ENCODE peak calls at places on chromosomes 2 and 18, in eight cellular contexts. One of them, this sample, is unnamed.
A peak's percentile ranks its signal among the peaks of the same experiment; 100 is the strongest.

GRCh38 chr2:98736464-98736889 is 5.5 kb upstream of the MGAT4A start:
- DNase-seq in fibroblast of lung: no peak
- DNase-seq in suprapubic skin: no peak
- DNase-seq in Panc1: no peak
- DNase-seq in CD8-positive, alpha-beta memory T cell: no peak
- DNase-seq in HL-60: no peak
- DNase-seq in brain microvascular endothelial cell: no peak
- DNase-seq in heart right ventricle: no peak
- DNase-seq in this sample: no peak

GRCh38 chr18:36415606-36416005 is 118.1 kb downstream of the FHOD3 start:
- DNase-seq in Panc1: no peak
- DNase-seq in fibroblast of lung: no peak
- DNase-seq in HL-60: no peak
- DNase-seq in heart right ventricle: no peak
- DNase-seq in CD8-positive, alpha-beta memory T cell: no peak
- DNase-seq in suprapubic skin: no peak
- DNase-seq in brain microvascular endothelial cell: no peak
- DNase-seq in this sample: no peak

GRCh38 chr18:9874730-9875129 is 11.0 kb upstream of the TXNDC2 start:
- DNase-seq in CD8-positive, alpha-beta memory T cell: no peak
- DNase-seq in HL-60: no peak
- DNase-seq in Panc1: no peak
- DNase-seq in suprapubic skin: no peak
- DNase-seq in fibroblast of lung: no peak
- DNase-seq in brain microvascular endothelial cell: no peak
- DNase-seq in heart right ventricle: no peak
- DNase-seq in this sample: no peak

GRCh38 chr18:38318416-38318815 is 752.8 kb upstream of the CELF4 start:
- DNase-seq in fibroblast of lung: no peak
- DNase-seq in heart right ventricle: no peak
- DNase-seq in brain microvascular endothelial cell: no peak
- DNase-seq in HL-60: no peak
- DNase-seq in CD8-positive, alpha-beta memory T cell: no peak
- DNase-seq in Panc1: no peak
- DNase-seq in suprapubic skin: no peak
- DNase-seq in this sample: no peak

GRCh38 chr2:47664817-47665216 is 118.1 kb upstream of the MSH6 start:
- DNase-seq in heart right ventricle: no peak
- DNase-seq in brain microvascular endothelial cell: no peak
- DNase-seq in Panc1: no peak
- DNase-seq in suprapubic skin: no peak
- DNase-seq in CD8-positive, alpha-beta memory T cell: no peak
- DNase-seq in HL-60: no peak
- DNase-seq in fibroblast of lung: no peak
- DNase-seq in this sample: no peak

GRCh38 chr2:12606472-12607000 is 110.2 kb upstream of the TRIB2 start:
- DNase-seq in HL-60: no peak
- DNase-seq in CD8-positive, alpha-beta memory T cell: peak; percentile 6
- DNase-seq in suprapubic skin: no peak
- DNase-seq in fibroblast of lung: peak; percentile 52
- DNase-seq in brain microvascular endothelial cell: peak; percentile 74
- DNase-seq in Panc1: no peak
- DNase-seq in heart right ventricle: no peak
- DNase-seq in this sample: no peak

GRCh38 chr2:45729753-45730512 is 78.5 kb downstream of the PRKCE start:
- DNase-seq in brain microvascular endothelial cell: peak; percentile 7
- DNase-seq in fibroblast of lung: no peak
- DNase-seq in CD8-positive, alpha-beta memory T cell: no peak
- DNase-seq in HL-60: peak; percentile 28
- DNase-seq in Panc1: no peak
- DNase-seq in heart right ventricle: no peak
- DNase-seq in suprapubic skin: no peak
- DNase-seq in this sample: no peak

GRCh38 chr2:105842555-105842954 is 97.8 kb downstream of the NCK2 start:
- DNase-seq in Panc1: no peak
- DNase-seq in HL-60: no peak
- DNase-seq in CD8-positive, alpha-beta memory T cell: no peak
- DNase-seq in fibroblast of lung: no peak
- DNase-seq in suprapubic skin: peak; percentile 24
- DNase-seq in brain microvascular endothelial cell: no peak
- DNase-seq in heart right ventricle: no peak
- DNase-seq in this sample: no peak

GRCh38 chr2:189751080-189751658 is 11.4 kb downstream of the OSGEPL1 start:
- DNase-seq in suprapubic skin: no peak
- DNase-seq in CD8-positive, alpha-beta memory T cell: peak; percentile 24
- DNase-seq in heart right ventricle: peak; percentile 16
- DNase-seq in fibroblast of lung: peak; percentile 38
- DNase-seq in HL-60: no peak
- DNase-seq in brain microvascular endothelial cell: peak; percentile 47
- DNase-seq in Panc1: no peak
- DNase-seq in this sample: no peak

GRCh38 chr2:113219889-113220641 is 46.3 kb downstream of the PSD4 start:
- DNase-seq in fibroblast of lung: peak; percentile 71
- DNase-seq in brain microvascular endothelial cell: peak; percentile 27
- DNase-seq in HL-60: no peak
- DNase-seq in CD8-positive, alpha-beta memory T cell: no peak
- DNase-seq in Panc1: no peak
- DNase-seq in suprapubic skin: no peak
- DNase-seq in heart right ventricle: peak; percentile 38
- DNase-seq in this sample: no peak

GRCh38 chr2:231601356-231602229 is 8.9 kb downstream of the TEX44 start:
- DNase-seq in HL-60: peak; percentile 65
- DNase-seq in Panc1: peak; percentile 54
- DNase-seq in brain microvascular endothelial cell: peak; percentile 70
- DNase-seq in fibroblast of lung: peak; percentile 79
- DNase-seq in heart right ventricle: peak; percentile 84
- DNase-seq in suprapubic skin: peak; percentile 92
- DNase-seq in CD8-positive, alpha-beta memory T cell: peak; percentile 59
- DNase-seq in this sample: no peak

GRCh38 chr2:167100526-167100925 is 212.2 kb downstream of the XIRP2 start:
- DNase-seq in heart right ventricle: no peak
- DNase-seq in Panc1: no peak
- DNase-seq in HL-60: no peak
- DNase-seq in brain microvascular endothelial cell: no peak
- DNase-seq in fibroblast of lung: no peak
- DNase-seq in CD8-positive, alpha-beta memory T cell: no peak
- DNase-seq in suprapubic skin: no peak
- DNase-seq in this sample: no peak

GRCh38 chr2:167103028-167103756 is 214.9 kb downstream of the XIRP2 start:
- DNase-seq in CD8-positive, alpha-beta memory T cell: no peak
- DNase-seq in brain microvascular endothelial cell: no peak
- DNase-seq in heart right ventricle: no peak
- DNase-seq in suprapubic skin: no peak
- DNase-seq in fibroblast of lung: no peak
- DNase-seq in HL-60: no peak
- DNase-seq in Panc1: no peak
- DNase-seq in this sample: no peak

GRCh38 chr2:167104691-167105090 is 216.4 kb downstream of the XIRP2 start:
- DNase-seq in fibroblast of lung: no peak
- DNase-seq in HL-60: no peak
- DNase-seq in Panc1: no peak
- DNase-seq in CD8-positive, alpha-beta memory T cell: no peak
- DNase-seq in brain microvascular endothelial cell: no peak
- DNase-seq in suprapubic skin: no peak
- DNase-seq in heart right ventricle: no peak
- DNase-seq in this sample: no peak

GRCh38 chr2:167103757-167104133 is 215.5 kb downstream of the XIRP2 start:
- DNase-seq in suprapubic skin: no peak
- DNase-seq in fibroblast of lung: no peak
- DNase-seq in CD8-positive, alpha-beta memory T cell: no peak
- DNase-seq in HL-60: no peak
- DNase-seq in brain microvascular endothelial cell: no peak
- DNase-seq in heart right ventricle: no peak
- DNase-seq in Panc1: no peak
- DNase-seq in this sample: no peak
- H3K27ac ChIP-seq in suprapubic skin: no peak overlapping the region
- H3K27ac ChIP-seq in fibroblast of lung: no peak overlapping the region
- H3K27ac ChIP-seq in CD8-positive, alpha-beta memory T cell: no peak overlapping the region
- H3K27ac ChIP-seq in HL-60: no peak overlapping the region
- H3K27ac ChIP-seq in brain microvascular endothelial cell: no peak overlapping the region
- H3K27ac ChIP-seq in heart right ventricle: no peak overlapping the region
- H3K27ac ChIP-seq in Panc1: no peak overlapping the region
- H3K27ac ChIP-seq in this sample: no peak overlapping the region

DNA sequence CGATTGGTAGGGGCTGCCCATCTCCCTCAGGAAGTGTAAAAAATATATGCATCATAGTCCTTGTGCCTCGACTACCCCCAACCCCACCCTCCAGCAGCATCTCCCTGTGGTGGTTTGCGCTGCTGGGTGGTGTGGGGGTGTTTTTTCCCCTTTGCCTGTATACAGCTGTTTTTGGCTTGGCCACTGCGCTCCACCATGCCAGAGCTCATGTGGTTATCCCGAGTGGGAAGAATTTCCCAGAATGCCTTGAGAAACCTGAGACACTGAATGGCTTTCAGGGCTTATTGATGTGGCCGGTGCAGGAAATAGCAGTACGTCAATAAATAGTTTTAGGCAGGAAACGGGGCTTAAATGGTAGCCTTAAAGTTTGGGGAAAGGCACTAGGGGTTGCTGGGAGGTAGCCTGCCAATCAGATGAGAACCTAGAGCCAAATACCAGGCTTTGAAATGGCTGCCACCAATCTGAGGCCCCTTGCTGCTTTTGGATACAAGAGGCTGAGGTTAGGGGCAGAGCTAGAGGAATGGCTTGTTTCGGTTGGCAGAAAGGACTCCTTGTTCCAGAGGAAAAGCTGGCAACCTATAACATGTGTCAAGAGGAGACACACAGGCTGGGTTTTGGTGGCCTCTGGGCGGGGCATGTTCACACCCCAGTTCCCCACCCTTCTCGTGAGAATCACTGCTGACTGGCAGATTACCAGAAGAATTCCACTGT is 144.1 kb downstream of the SMAD7 start:
- DNase-seq in HL-60: no peak
- DNase-seq in fibroblast of lung: peak; percentile 20
- DNase-seq in brain microvascular endothelial cell: no peak
- DNase-seq in heart right ventricle: no peak
- DNase-seq in suprapubic skin: peak; percentile 72
- DNase-seq in Panc1: no peak
- DNase-seq in CD8-positive, alpha-beta memory T cell: peak; percentile 72
- DNase-seq in this sample: no peak
- H3K27ac ChIP-seq in HL-60: no peak overlapping the region
- H3K27ac ChIP-seq in fibroblast of lung: no peak overlapping the region
- H3K27ac ChIP-seq in brain microvascular endothelial cell: no peak overlapping the region
- H3K27ac ChIP-seq in heart right ventricle: peak overlapping the region; percentile 78
- H3K27ac ChIP-seq in suprapubic skin: peak overlapping the region; percentile 29
- H3K27ac ChIP-seq in Panc1: no peak overlapping the region
- H3K27ac ChIP-seq in CD8-positive, alpha-beta memory T cell: no peak overlapping the region
- H3K27ac ChIP-seq in this sample: peak overlapping the region; percentile 40

GRCh38 chr2:217076651-217077232 is 216.9 kb upstream of the TNP1 start:
- DNase-seq in suprapubic skin: no peak
- DNase-seq in CD8-positive, alpha-beta memory T cell: no peak
- DNase-seq in HL-60: no peak
- DNase-seq in Panc1: no peak
- DNase-seq in brain microvascular endothelial cell: no peak
- DNase-seq in heart right ventricle: no peak
- DNase-seq in fibroblast of lung: no peak
- DNase-seq in this sample: no peak

GRCh38 chr2:217077841-217078407 is 218.1 kb upstream of the TNP1 start:
- DNase-seq in CD8-positive, alpha-beta memory T cell: no peak
- DNase-seq in heart right ventricle: no peak
- DNase-seq in fibroblast of lung: peak; percentile 22
- DNase-seq in Panc1: no peak
- DNase-seq in brain microvascular endothelial cell: no peak
- DNase-seq in suprapubic skin: no peak
- DNase-seq in HL-60: no peak
- DNase-seq in this sample: no peak

GRCh38 chr2:217079165-217079564 is 219.3 kb upstream of the TNP1 start:
- DNase-seq in heart right ventricle: no peak
- DNase-seq in Panc1: no peak
- DNase-seq in fibroblast of lung: no peak
- DNase-seq in CD8-positive, alpha-beta memory T cell: no peak
- DNase-seq in HL-60: no peak
- DNase-seq in brain microvascular endothelial cell: no peak
- DNase-seq in suprapubic skin: no peak
- DNase-seq in this sample: no peak

GRCh38 chr2:217074576-217075224 is 214.8 kb upstream of the TNP1 start:
- DNase-seq in fibroblast of lung: peak; percentile 74
- DNase-seq in heart right ventricle: peak; percentile 39
- DNase-seq in Panc1: no peak
- DNase-seq in suprapubic skin: no peak
- DNase-seq in brain microvascular endothelial cell: peak; percentile 20
- DNase-seq in CD8-positive, alpha-beta memory T cell: no peak
- DNase-seq in HL-60: no peak
- DNase-seq in this sample: no peak

DNA sequence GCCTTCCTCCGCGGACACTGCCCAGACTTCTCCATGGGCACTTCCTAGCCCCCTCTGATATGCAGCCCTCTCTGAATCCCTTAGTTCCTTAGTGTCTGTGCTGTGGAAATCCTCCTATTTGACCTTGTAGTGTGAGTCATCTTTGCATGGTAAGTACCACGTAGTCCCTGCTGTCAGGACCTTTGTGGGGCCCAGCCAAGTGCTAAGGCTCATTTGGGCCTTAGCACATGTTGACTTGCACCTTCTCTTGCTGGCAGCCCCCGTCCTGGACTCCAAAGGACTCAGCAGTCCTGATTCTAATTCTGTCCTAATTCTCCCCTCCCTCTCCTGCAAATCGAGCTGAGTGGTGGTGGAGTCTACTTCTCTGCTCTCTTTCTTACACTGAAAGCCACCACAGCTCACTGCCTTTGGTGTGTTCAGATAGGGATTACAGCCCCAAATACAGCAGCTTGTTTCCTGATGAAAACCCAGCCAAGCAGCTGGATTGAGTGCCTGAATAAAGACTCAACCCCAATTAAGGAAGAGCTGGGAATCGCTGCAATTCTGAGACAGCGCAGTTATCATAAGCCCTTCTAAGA is 215.4 kb upstream of the TNP1 start:
- DNase-seq in heart right ventricle: peak; percentile 42
- DNase-seq in brain microvascular endothelial cell: no peak
- DNase-seq in CD8-positive, alpha-beta memory T cell: no peak
- DNase-seq in suprapubic skin: no peak
- DNase-seq in fibroblast of lung: peak; percentile 77
- DNase-seq in Panc1: no peak
- DNase-seq in HL-60: no peak
- DNase-seq in this sample: no peak
- H3K27ac ChIP-seq in heart right ventricle: peak overlapping the region; percentile 84
- H3K27ac ChIP-seq in brain microvascular endothelial cell: no peak overlapping the region
- H3K27ac ChIP-seq in CD8-positive, alpha-beta memory T cell: no peak overlapping the region
- H3K27ac ChIP-seq in suprapubic skin: no peak overlapping the region
- H3K27ac ChIP-seq in fibroblast of lung: no peak overlapping the region
- H3K27ac ChIP-seq in Panc1: no peak overlapping the region
- H3K27ac ChIP-seq in HL-60: no peak overlapping the region
- H3K27ac ChIP-seq in this sample: no peak overlapping the region

GRCh38 chr2:219551412-219551811 is 7.6 kb downstream of the TMEM198 start:
- DNase-seq in heart right ventricle: no peak
- DNase-seq in suprapubic skin: no peak
- DNase-seq in brain microvascular endothelial cell: no peak
- DNase-seq in CD8-positive, alpha-beta memory T cell: no peak
- DNase-seq in fibroblast of lung: peak; percentile 26
- DNase-seq in HL-60: no peak
- DNase-seq in Panc1: no peak
- DNase-seq in this sample: peak; percentile 87
- H3K27ac ChIP-seq in heart right ventricle: no peak overlapping the region
- H3K27ac ChIP-seq in suprapubic skin: no peak overlapping the region
- H3K27ac ChIP-seq in brain microvascular endothelial cell: no peak overlapping the region
- H3K27ac ChIP-seq in CD8-positive, alpha-beta memory T cell: no peak overlapping the region
- H3K27ac ChIP-seq in fibroblast of lung: no peak overlapping the region
- H3K27ac ChIP-seq in HL-60: no peak overlapping the region
- H3K27ac ChIP-seq in Panc1: no peak overlapping the region
- H3K27ac ChIP-seq in this sample: no peak overlapping the region